ENCODE peak calls at places on chromosome 4, in six cellular contexts. P is kidney epithelial cell; T is DND-41; K is fibroblast of pulmonary artery; S is GM23248; Q is CD8-positive, alpha-beta memory T cell. L is an unnamed sample.

GRCh38 chr4:15197005-15197404 is 194.7 kb downstream of the CPEB2 start:
- DNase-seq in K (peak; percentile 64), T (no peak), S (peak; percentile 64), Q (no peak), P (no peak), L (peak; percentile 32)

GRCh38 chr4:43089730-43090129 is 197.2 kb downstream of the GRXCR1 start:
- DNase-seq in T (no peak), Q (no peak), S (peak; percentile 62), P (peak; percentile 9), K (peak; percentile 2), L (no peak)

GRCh38 chr4:3756343-3757059 is 9.7 kb upstream of the ADRA2C start:
- DNase-seq in Q (no peak), K (no peak), P (no peak), T (no peak), S (no peak), L (no peak)

GRCh38 chr4:123234966-123235365 is 161.6 kb upstream of the SPRY1 start:
- DNase-seq in T (no peak), P (no peak), K (no peak), Q (no peak), S (peak; percentile 20), L (no peak)

GRCh38 chr4:138826754-138827153 is 188.8 kb upstream of the NOCT start:
- DNase-seq in S (no peak), T (no peak), Q (no peak), K (no peak), P (no peak), L (no peak)

GRCh38 chr4:25943312-25943711 is 29.3 kb downstream of the SMIM20 start:
- DNase-seq in T (no peak), Q (no peak), K (no peak), S (no peak), P (no peak), L (no peak)

GRCh38 chr4:27181672-27182071 is 321.0 kb downstream of the STIM2 start:
- DNase-seq in P (no peak), K (no peak), T (no peak), Q (no peak), S (no peak), L (no peak)

GRCh38 chr4:7763788-7764187 is 175.9 kb downstream of the AFAP1 start:
- DNase-seq in P (peak; percentile 23), K (peak; percentile 48), S (peak; percentile 50), Q (no peak), T (no peak), L (peak; percentile 43)

GRCh38 chr4:132169660-132170059 is 979.4 kb upstream of the PCDH10 start:
- DNase-seq in S (no peak), K (no peak), Q (no peak), P (no peak), T (no peak), L (no peak)

GRCh38 chr4:32745351-32745750 is 2025.2 kb downstream of the PCDH7 start:
- DNase-seq in T (no peak), Q (no peak), K (no peak), S (no peak), P (no peak), L (no peak)

GRCh38 chr4:129545599-129546278 is 449.8 kb downstream of the C4orf33 start:
- DNase-seq in P (no peak), Q (no peak), S (no peak), K (peak; percentile 99), T (no peak), L (peak; percentile 84)

GRCh38 chr4:41060352-41061318 is 153.7 kb downstream of the APBB2 start:
- DNase-seq in T (no peak), Q (no peak), S (peak; percentile 62), K (no peak), P (no peak), L (no peak)

GRCh38 chr4:41061482-41062185 is 152.7 kb downstream of the APBB2 start:
- DNase-seq in K (peak; percentile 33), T (no peak), Q (no peak), S (peak; percentile 28), P (no peak), L (no peak)

GRCh38 chr4:41058426-41058825 is 155.9 kb downstream of the APBB2 start:
- DNase-seq in P (no peak), T (no peak), Q (no peak), S (peak; percentile 26), K (peak; percentile 23), L (no peak)

GRCh38 chr4:41052287-41052686 is 162.1 kb downstream of the APBB2 start:
- DNase-seq in T (no peak), S (no peak), K (no peak), Q (no peak), P (no peak), L (no peak)

GRCh38 chr4:41057456-41057855 is 156.9 kb downstream of the APBB2 start:
- DNase-seq in K (no peak), P (no peak), T (no peak), Q (no peak), S (peak; percentile 33), L (peak; percentile 77)
- H3K4me3 ChIP-seq in K (no peak overlapping the region), P (no peak overlapping the region), T (no peak overlapping the region), Q (no peak overlapping the region), S (no peak overlapping the region), L (no peak overlapping the region)

DNA sequence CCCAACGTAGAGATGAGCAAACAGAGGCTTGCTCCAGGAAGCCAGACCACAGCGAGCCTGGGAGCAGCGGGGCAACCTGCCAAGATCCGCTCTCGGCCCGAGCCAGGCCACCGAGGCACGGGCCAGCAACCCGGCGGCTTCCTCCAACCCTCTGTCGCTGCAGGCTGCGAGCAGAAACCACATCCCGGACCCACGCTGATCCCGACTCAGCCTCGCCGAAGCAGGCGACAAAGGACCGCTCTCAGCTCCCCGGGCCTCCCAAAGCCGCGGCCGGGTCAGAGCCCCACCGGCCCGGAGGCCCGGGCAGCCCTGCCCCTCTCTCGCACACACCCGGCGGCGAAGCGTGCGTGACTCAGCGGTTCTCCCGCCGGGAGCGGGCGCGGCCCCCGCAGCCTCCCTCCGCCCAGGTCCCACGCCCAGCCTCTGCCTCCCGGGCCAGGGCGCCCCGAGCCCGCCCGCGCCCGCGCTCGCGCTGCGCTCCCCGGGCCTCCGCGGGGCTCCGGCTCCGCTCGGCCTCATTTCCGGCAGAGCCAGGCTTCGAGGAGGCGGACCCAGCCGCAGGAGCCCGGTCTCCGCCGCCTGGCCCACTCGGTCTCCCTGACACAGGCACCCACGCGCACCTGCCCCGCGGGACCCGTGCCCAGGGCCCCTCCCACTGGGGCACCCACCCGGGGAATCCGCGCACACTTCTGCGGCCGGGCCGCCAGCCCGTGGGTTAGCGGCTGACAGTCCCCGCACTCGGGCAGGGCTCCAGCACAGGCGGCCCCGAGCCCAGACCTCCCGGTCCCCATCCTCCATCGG is 1.7 kb downstream of the PPP2R2C start:
- DNase-seq in S (peak; percentile 63), Q (no peak), K (peak; percentile 36), P (no peak), T (no peak), L (no peak)
- H3K4me3 ChIP-seq in S (peak overlapping the region; percentile 62), Q (no peak overlapping the region), K (peak overlapping the region; percentile 30), P (peak overlapping the region; percentile 17), T (no peak overlapping the region), L (peak overlapping the region; percentile 36)

GRCh38 chr4:99817310-99817885 is 771 bp downstream of the DAPP1 start:
- DNase-seq in S (no peak), T (no peak), Q (no peak), P (no peak), K (no peak), L (no peak)

GRCh38 chr4:99815597-99816011 is 1.0 kb upstream of the DAPP1 start:
- DNase-seq in T (no peak), S (peak; percentile 29), Q (no peak), K (peak; percentile 7), P (peak; percentile 66), L (no peak)

GRCh38 chr4:99818661-99819060 is 2.0 kb downstream of the DAPP1 start:
- DNase-seq in K (no peak), Q (no peak), T (no peak), S (no peak), P (no peak), L (no peak)

GRCh38 chr4:99811850-99812249 is 4.8 kb upstream of the DAPP1 start:
- DNase-seq in K (peak; percentile 51), T (no peak), Q (peak; percentile 43), S (peak; percentile 52), P (no peak), L (no peak)

DNA sequence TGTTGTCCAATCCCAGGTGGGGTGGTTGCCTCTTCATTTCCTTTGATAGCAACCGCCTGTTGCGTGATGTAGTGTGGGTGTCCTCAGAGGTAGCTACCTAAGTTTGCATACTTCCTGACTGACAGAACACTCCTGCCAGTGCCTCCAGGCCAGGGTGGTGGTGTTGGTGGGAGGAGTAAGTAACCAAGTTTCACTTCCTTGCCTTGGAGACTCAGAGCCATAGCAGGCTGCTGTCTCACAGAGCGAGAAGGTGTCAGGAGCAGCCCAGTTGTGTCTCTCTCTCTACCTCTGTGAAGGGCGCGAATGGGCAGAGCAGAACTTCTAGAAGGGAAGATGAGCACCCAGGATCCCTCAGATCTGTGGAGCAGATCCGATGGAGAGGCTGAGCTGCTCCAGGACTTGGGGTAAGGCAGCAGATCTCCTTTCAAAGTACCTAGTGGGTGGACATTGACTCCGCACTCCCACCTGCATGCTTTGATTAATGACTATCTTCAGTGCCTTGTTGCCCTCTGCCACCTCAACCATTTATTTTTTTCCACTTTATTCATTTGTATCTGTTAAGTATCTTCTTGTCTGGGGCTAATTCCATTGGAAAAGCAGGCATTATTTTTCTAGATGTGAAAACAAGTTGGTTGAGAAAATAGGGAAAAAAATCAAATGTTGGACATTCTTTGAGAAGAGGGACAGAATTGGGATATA is at the start of gene DAPP1:
- DNase-seq in P (no peak), T (peak; percentile 12), K (no peak), S (no peak), Q (peak; percentile 82), L (no peak)
- H3K4me3 ChIP-seq in P (no peak within 1 kb of the TSS), T (no peak within 1 kb of the TSS), K (no peak within 1 kb of the TSS), S (no peak within 1 kb of the TSS), Q (peak within 1 kb of the TSS; percentile 59), L (no peak within 1 kb of the TSS)

DNA sequence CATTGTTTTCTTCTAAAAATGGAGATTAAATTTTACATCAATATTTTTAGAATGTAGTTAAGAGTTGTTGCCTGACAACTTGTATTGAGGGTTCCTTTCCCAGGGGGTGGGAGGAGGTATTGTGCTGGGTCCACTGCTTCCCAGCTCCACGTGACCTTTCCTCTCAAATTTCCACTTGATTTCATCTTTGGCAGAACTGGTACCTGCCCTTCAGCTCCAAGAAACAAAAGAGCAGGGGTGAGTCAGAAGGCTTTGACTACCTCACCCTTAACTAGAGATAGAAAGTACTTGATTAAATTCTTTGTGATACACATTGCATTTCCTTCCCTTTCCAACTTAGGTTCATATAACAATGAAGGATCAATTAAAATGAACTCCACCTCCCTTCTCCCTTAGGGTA is 19.7 kb downstream of the TRIM2 start:
- DNase-seq in T (no peak), P (peak; percentile 55), Q (no peak), S (peak; percentile 62), K (peak; percentile 46), L (no peak)
- H3K4me3 ChIP-seq in T (no peak overlapping the region), P (peak overlapping the region; percentile 47), Q (no peak overlapping the region), S (peak overlapping the region; percentile 77), K (peak overlapping the region; percentile 67), L (peak overlapping the region; percentile 62)

GRCh38 chr4:47011189-47011518 is 17.8 kb upstream of the GABRA4 start:
- DNase-seq in S (no peak), Q (no peak), K (no peak), P (no peak), T (peak; percentile 49), L (no peak)

GRCh38 chr4:47013373-47013772 is 18.0 kb upstream of the GABRB1 start:
- DNase-seq in P (no peak), T (no peak), S (no peak), K (no peak), Q (no peak), L (no peak)

GRCh38 chr4:47010347-47011188 is 17.2 kb upstream of the GABRA4 start:
- DNase-seq in P (no peak), K (no peak), T (no peak), Q (no peak), S (no peak), L (no peak)
- H3K4me3 ChIP-seq in P (no peak overlapping the region), K (peak overlapping the region; percentile 17), T (no peak overlapping the region), Q (peak overlapping the region; percentile 9), S (no peak overlapping the region), L (no peak overlapping the region)